ENCODE peak calls at places on chromosome 13, in five cellular contexts. One of them, this sample, is unnamed.

GRCh38 chr13:79782541-79783216 is 301.7 kb downstream of the NDFIP2 start:
- DNase-seq in brain microvascular endothelial cell: peak
- DNase-seq in omental fat pad: no peak
- DNase-seq in cardiac muscle cell: peak
- DNase-seq in Peyer's patch: no peak
- DNase-seq in this sample: no peak

GRCh38 chr13:70668293-70668692 is 560.0 kb upstream of the KLHL1 start:
- DNase-seq in brain microvascular endothelial cell: no peak
- DNase-seq in Peyer's patch: no peak
- DNase-seq in omental fat pad: no peak
- DNase-seq in cardiac muscle cell: no peak
- DNase-seq in this sample: no peak

GRCh38 chr13:94249512-94249911 is 230.0 kb downstream of the DCT start:
- DNase-seq in Peyer's patch: no peak
- DNase-seq in omental fat pad: no peak
- DNase-seq in brain microvascular endothelial cell: peak
- DNase-seq in cardiac muscle cell: peak
- DNase-seq in this sample: no peak

GRCh38 chr13:80050252-80050651 is 290.7 kb downstream of the SPRY2 start:
- DNase-seq in brain microvascular endothelial cell: no peak
- DNase-seq in omental fat pad: no peak
- DNase-seq in cardiac muscle cell: peak
- DNase-seq in Peyer's patch: no peak
- DNase-seq in this sample: no peak

GRCh38 chr13:25902946-25903345 is 148.9 kb downstream of the SHISA2 start:
- DNase-seq in brain microvascular endothelial cell: no peak
- DNase-seq in cardiac muscle cell: no peak
- DNase-seq in omental fat pad: no peak
- DNase-seq in Peyer's patch: no peak
- DNase-seq in this sample: no peak

GRCh38 chr13:61908906-61909305 is 493.3 kb upstream of the PCDH20 start:
- DNase-seq in Peyer's patch: no peak
- DNase-seq in cardiac muscle cell: no peak
- DNase-seq in brain microvascular endothelial cell: no peak
- DNase-seq in omental fat pad: no peak
- DNase-seq in this sample: no peak

GRCh38 chr13:111183959-111184684 is 69.0 kb downstream of the ARHGEF7 start:
- DNase-seq in brain microvascular endothelial cell: no peak
- DNase-seq in Peyer's patch: no peak
- DNase-seq in omental fat pad: no peak
- DNase-seq in cardiac muscle cell: peak
- DNase-seq in this sample: no peak

GRCh38 chr13:99655351-99656091 is 154.2 kb downstream of the TM9SF2 start:
- DNase-seq in omental fat pad: no peak
- DNase-seq in Peyer's patch: peak
- DNase-seq in brain microvascular endothelial cell: peak
- DNase-seq in cardiac muscle cell: no peak
- DNase-seq in this sample: no peak

GRCh38 chr13:22024381-22024994 is 353.6 kb downstream of the FGF9 start:
- DNase-seq in omental fat pad: no peak
- DNase-seq in cardiac muscle cell: no peak
- DNase-seq in brain microvascular endothelial cell: no peak
- DNase-seq in Peyer's patch: no peak
- DNase-seq in this sample: no peak

GRCh38 chr13:113835461-113836274 is 28.2 kb downstream of the GAS6 start:
- DNase-seq in omental fat pad: no peak
- DNase-seq in cardiac muscle cell: peak
- DNase-seq in brain microvascular endothelial cell: no peak
- DNase-seq in Peyer's patch: no peak
- DNase-seq in this sample: no peak

GRCh38 chr13:102856603-102857002 is 10.8 kb downstream of the ERCC5 start:
- DNase-seq in cardiac muscle cell: peak
- DNase-seq in omental fat pad: no peak
- DNase-seq in brain microvascular endothelial cell: no peak
- DNase-seq in Peyer's patch: no peak
- DNase-seq in this sample: no peak

GRCh38 chr13:84606616-84607015 is 724.3 kb upstream of the SLITRK1 start:
- DNase-seq in brain microvascular endothelial cell: no peak
- DNase-seq in omental fat pad: no peak
- DNase-seq in cardiac muscle cell: no peak
- DNase-seq in Peyer's patch: no peak
- DNase-seq in this sample: no peak

GRCh38 chr13:111247552-111247951 is 72.9 kb upstream of the TEX29 start:
- DNase-seq in Peyer's patch: no peak
- DNase-seq in brain microvascular endothelial cell: no peak
- DNase-seq in omental fat pad: no peak
- DNase-seq in cardiac muscle cell: no peak
- DNase-seq in this sample: no peak

GRCh38 chr13:77892491-77892890 is 26.1 kb downstream of the EDNRB start:
- DNase-seq in omental fat pad: no peak
- DNase-seq in Peyer's patch: no peak
- DNase-seq in brain microvascular endothelial cell: no peak
- DNase-seq in cardiac muscle cell: no peak
- DNase-seq in this sample: no peak

GRCh38 chr13:101397742-101398141 is 18.6 kb downstream of the NALCN start:
- DNase-seq in Peyer's patch: no peak
- DNase-seq in omental fat pad: no peak
- DNase-seq in cardiac muscle cell: no peak
- DNase-seq in brain microvascular endothelial cell: peak
- DNase-seq in this sample: no peak

GRCh38 chr13:33744589-33745369 is 73.2 kb upstream of the RFC3 start:
- DNase-seq in Peyer's patch: no peak
- DNase-seq in omental fat pad: no peak
- DNase-seq in brain microvascular endothelial cell: no peak
- DNase-seq in cardiac muscle cell: peak
- DNase-seq in this sample: no peak

GRCh38 chr13:110922506-110922905 is 7.6 kb upstream of the ANKRD10 start:
- DNase-seq in Peyer's patch: no peak
- DNase-seq in cardiac muscle cell: no peak
- DNase-seq in brain microvascular endothelial cell: no peak
- DNase-seq in omental fat pad: no peak
- DNase-seq in this sample: no peak

GRCh38 chr13:110893571-110893970 is 21.3 kb downstream of the ANKRD10 start:
- DNase-seq in Peyer's patch: no peak
- DNase-seq in cardiac muscle cell: no peak
- DNase-seq in brain microvascular endothelial cell: no peak
- DNase-seq in omental fat pad: no peak
- DNase-seq in this sample: no peak

GRCh38 chr13:35475960-35476943 is at the start of gene MAB21L1:
- DNase-seq in cardiac muscle cell: peak
- DNase-seq in Peyer's patch: no peak
- DNase-seq in brain microvascular endothelial cell: peak
- DNase-seq in omental fat pad: no peak
- DNase-seq in this sample: no peak

DNA sequence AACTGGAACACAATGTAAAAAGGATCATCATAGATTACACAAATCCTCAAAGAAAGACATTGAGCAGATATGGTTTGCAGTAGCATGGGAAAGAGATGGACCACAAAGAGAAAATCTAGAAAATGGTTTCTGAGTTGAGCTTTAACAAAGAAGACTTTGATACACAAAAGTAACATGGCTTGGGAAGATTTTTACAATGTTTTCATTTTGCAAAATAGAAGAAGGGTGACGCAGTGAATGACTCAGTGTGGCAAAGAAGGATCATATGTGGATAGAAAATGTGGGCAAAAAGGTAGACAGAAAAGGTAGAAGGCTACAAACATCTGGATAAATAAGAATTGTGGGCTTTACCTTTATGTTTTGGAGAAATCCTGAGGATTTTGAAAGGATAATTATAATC is 1220.5 kb downstream of the PCDH17 start:
- DNase-seq in Peyer's patch: no peak
- DNase-seq in brain microvascular endothelial cell: peak
- DNase-seq in omental fat pad: no peak
- DNase-seq in cardiac muscle cell: no peak
- DNase-seq in this sample: no peak
- TF ChIP-seq CTCF in Peyer's patch: no peak
- TF ChIP-seq CTCF in brain microvascular endothelial cell: no peak
- TF ChIP-seq CTCF in omental fat pad: no peak
- TF ChIP-seq CTCF in cardiac muscle cell: no peak
- TF ChIP-seq CTCF in this sample: no peak

DNA sequence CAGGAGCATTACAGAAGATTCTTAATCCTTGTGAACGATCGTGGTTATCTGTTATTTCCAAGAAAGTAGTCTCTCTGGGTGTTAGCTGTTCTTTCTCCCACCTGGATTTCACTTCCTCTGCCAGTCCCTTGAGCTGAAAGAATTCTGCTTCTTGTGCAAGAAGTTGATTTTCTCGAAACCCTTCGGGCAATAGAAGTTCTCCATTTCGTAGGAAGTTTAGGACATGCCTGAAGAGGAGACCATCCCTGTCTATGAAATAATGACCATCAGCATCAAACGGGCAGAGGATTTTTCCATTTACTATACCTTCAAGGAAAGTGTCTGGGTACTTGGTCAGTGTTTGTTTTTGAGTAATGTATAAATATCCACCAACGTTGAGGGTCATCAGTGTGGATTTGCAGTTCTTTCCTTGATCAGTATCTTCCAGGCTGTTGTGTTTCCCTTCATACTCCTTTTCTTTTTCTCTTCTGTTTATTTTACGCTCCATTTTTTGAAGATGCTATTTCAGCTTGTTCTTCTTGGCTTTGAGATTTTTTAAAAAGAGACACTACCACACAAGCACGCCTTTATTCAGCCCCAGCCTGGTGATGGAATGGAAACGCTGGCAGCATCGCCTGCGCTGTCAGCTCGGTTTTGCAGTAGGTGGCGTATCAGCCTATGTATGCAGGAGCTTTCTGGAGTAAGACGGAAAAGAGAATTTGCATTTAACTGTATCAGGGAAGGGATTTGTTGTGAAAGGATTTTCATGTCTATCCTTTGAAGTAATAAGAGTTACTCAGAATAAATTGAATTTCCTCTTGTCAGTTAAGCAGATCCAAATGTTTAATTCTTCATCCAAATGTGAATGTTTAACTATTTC is 6.5 kb downstream of the KCTD4 start:
- DNase-seq in omental fat pad: no peak
- DNase-seq in Peyer's patch: no peak
- DNase-seq in cardiac muscle cell: peak
- DNase-seq in brain microvascular endothelial cell: peak
- DNase-seq in this sample: no peak
- TF ChIP-seq CTCF in omental fat pad: no peak
- TF ChIP-seq CTCF in Peyer's patch: no peak
- TF ChIP-seq CTCF in cardiac muscle cell: peak
- TF ChIP-seq CTCF in brain microvascular endothelial cell: peak
- TF ChIP-seq CTCF in this sample: no peak

GRCh38 chr13:20867408-20867807 is 35.1 kb downstream of the XPO4 start:
- DNase-seq in Peyer's patch: no peak
- DNase-seq in brain microvascular endothelial cell: no peak
- DNase-seq in omental fat pad: no peak
- DNase-seq in cardiac muscle cell: no peak
- DNase-seq in this sample: no peak

GRCh38 chr13:20873348-20873747 is 29.2 kb downstream of the XPO4 start:
- DNase-seq in omental fat pad: no peak
- DNase-seq in cardiac muscle cell: peak
- DNase-seq in brain microvascular endothelial cell: no peak
- DNase-seq in Peyer's patch: no peak
- DNase-seq in this sample: no peak

GRCh38 chr13:20870829-20871228 is 31.7 kb downstream of the XPO4 start:
- DNase-seq in omental fat pad: no peak
- DNase-seq in Peyer's patch: no peak
- DNase-seq in cardiac muscle cell: no peak
- DNase-seq in brain microvascular endothelial cell: no peak
- DNase-seq in this sample: no peak

DNA sequence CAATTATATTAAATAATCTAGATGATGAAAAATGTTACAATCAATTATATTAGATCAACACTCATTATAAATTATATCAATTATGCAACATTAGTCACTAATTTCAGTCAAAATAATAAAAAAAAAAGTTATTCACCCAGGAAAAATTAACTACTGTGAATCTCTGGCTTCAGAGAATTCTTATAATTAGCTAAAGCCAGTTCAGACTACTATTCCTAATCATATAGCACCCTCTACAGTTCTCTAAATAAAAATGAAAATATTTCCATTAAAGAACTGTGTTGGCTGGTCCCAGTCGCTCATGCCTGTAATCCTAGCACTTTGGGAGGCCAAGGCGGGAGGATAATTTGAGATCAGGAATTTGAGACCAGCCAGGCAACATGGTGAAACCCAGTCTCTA is 33.0 kb downstream of the XPO4 start:
- DNase-seq in cardiac muscle cell: peak
- DNase-seq in brain microvascular endothelial cell: no peak
- DNase-seq in Peyer's patch: no peak
- DNase-seq in omental fat pad: no peak
- DNase-seq in this sample: no peak
- TF ChIP-seq CTCF in cardiac muscle cell: peak
- TF ChIP-seq CTCF in brain microvascular endothelial cell: peak
- TF ChIP-seq CTCF in Peyer's patch: no peak
- TF ChIP-seq CTCF in omental fat pad: no peak
- TF ChIP-seq CTCF in this sample: no peak

GRCh38 chr13:75685239-75685697 is 49.1 kb downstream of the LMO7 start:
- DNase-seq in omental fat pad: no peak
- DNase-seq in brain microvascular endothelial cell: peak
- DNase-seq in Peyer's patch: no peak
- DNase-seq in cardiac muscle cell: peak
- DNase-seq in this sample: no peak
- TF ChIP-seq CTCF in omental fat pad: no peak
- TF ChIP-seq CTCF in brain microvascular endothelial cell: peak
- TF ChIP-seq CTCF in Peyer's patch: no peak
- TF ChIP-seq CTCF in cardiac muscle cell: peak
- TF ChIP-seq CTCF in this sample: no peak

DNA sequence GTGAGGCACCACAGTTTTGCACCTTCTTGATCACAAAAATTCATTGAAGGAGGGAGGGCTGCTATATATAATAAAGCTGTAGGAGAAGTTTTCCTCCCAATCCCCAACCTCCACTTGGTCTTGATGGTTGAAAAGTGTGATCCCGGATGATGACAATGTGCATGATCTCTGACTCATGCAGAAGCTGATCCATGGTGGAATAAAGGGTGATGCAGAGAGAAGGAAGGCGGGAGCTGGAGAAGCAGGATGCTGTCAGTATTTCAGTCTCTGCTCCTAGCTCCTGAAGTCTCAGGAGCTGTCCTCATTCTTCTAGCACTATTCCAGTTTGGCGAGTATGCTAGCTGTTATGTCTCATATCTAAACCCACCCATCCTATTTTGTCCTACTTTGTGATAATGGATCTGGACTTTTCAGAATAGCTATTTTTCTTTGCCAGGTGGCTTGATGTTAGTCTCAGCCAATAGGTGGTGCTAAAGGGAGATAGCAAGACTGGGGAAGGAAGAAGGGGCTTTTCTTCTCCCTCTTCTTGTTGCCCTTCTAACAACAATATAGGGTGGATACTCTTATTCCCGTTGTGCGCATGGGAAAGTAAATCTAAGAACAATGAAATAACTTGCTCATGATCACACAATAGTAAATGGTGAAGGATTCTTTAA is 65.6 kb upstream of the HTR2A start:
- DNase-seq in Peyer's patch: no peak
- DNase-seq in omental fat pad: no peak
- DNase-seq in brain microvascular endothelial cell: peak
- DNase-seq in cardiac muscle cell: peak
- DNase-seq in this sample: no peak
- TF ChIP-seq CTCF in Peyer's patch: no peak
- TF ChIP-seq CTCF in omental fat pad: no peak
- TF ChIP-seq CTCF in brain microvascular endothelial cell: peak
- TF ChIP-seq CTCF in cardiac muscle cell: peak
- TF ChIP-seq CTCF in this sample: no peak